ENCODE peak calls at places on chromosomes 3 and 15, in nine cellular contexts. One of them, this sample, is unnamed.

GRCh38 chr3:10693457-10693856 is 122.6 kb upstream of the SLC6A11 start:
- DNase-seq in psoas muscle: no peak
- DNase-seq in CD4-positive, alpha-beta memory T cell: no peak
- DNase-seq in A549: no peak
- DNase-seq in esophagus muscularis mucosa: no peak
- DNase-seq in gastrocnemius medialis: no peak
- DNase-seq in astrocyte: no peak
- DNase-seq in right cardiac atrium: no peak
- DNase-seq in ovary: no peak
- DNase-seq in this sample: no peak

GRCh38 chr3:133980035-133980434 is 49.7 kb downstream of the SLCO2A1 start:
- DNase-seq in psoas muscle: no peak
- DNase-seq in CD4-positive, alpha-beta memory T cell: no peak
- DNase-seq in A549: no peak
- DNase-seq in esophagus muscularis mucosa: no peak
- DNase-seq in gastrocnemius medialis: no peak
- DNase-seq in astrocyte: no peak
- DNase-seq in right cardiac atrium: no peak
- DNase-seq in ovary: no peak
- DNase-seq in this sample: no peak

GRCh38 chr3:114756506-114757279 is 390.4 kb downstream of the ZBTB20 start:
- DNase-seq in psoas muscle: no peak
- DNase-seq in CD4-positive, alpha-beta memory T cell: no peak
- DNase-seq in A549: no peak
- DNase-seq in esophagus muscularis mucosa: no peak
- DNase-seq in gastrocnemius medialis: no peak
- DNase-seq in astrocyte: peak; percentile 38
- DNase-seq in right cardiac atrium: no peak
- DNase-seq in ovary: no peak
- DNase-seq in this sample: peak; percentile 24

GRCh38 chr3:141926929-141927328 is 50.5 kb downstream of the ATP1B3 start:
- DNase-seq in psoas muscle: no peak
- DNase-seq in CD4-positive, alpha-beta memory T cell: no peak
- DNase-seq in A549: no peak
- DNase-seq in esophagus muscularis mucosa: no peak
- DNase-seq in gastrocnemius medialis: no peak
- DNase-seq in astrocyte: no peak
- DNase-seq in right cardiac atrium: peak; percentile 65
- DNase-seq in ovary: peak; percentile 24
- DNase-seq in this sample: no peak

GRCh38 chr15:75644376-75644775 is 3.3 kb upstream of the SNX33 start:
- DNase-seq in psoas muscle: peak; percentile 6
- DNase-seq in CD4-positive, alpha-beta memory T cell: no peak
- DNase-seq in A549: no peak
- DNase-seq in esophagus muscularis mucosa: no peak
- DNase-seq in gastrocnemius medialis: no peak
- DNase-seq in astrocyte: no peak
- DNase-seq in right cardiac atrium: no peak
- DNase-seq in ovary: no peak
- DNase-seq in this sample: no peak

GRCh38 chr15:67941643-67942315 is 101.9 kb upstream of the RNU6-1 start:
- DNase-seq in psoas muscle: no peak
- DNase-seq in CD4-positive, alpha-beta memory T cell: no peak
- DNase-seq in A549: no peak
- DNase-seq in esophagus muscularis mucosa: no peak
- DNase-seq in gastrocnemius medialis: no peak
- DNase-seq in astrocyte: peak; percentile 35
- DNase-seq in right cardiac atrium: no peak
- DNase-seq in ovary: no peak
- DNase-seq in this sample: no peak

GRCh38 chr3:73498764-73499622 is 125.7 kb downstream of the PDZRN3 start:
- DNase-seq in psoas muscle: peak; percentile 45
- DNase-seq in CD4-positive, alpha-beta memory T cell: no peak
- DNase-seq in A549: no peak
- DNase-seq in esophagus muscularis mucosa: peak; percentile 91
- DNase-seq in gastrocnemius medialis: no peak
- DNase-seq in astrocyte: peak; percentile 63
- DNase-seq in right cardiac atrium: no peak
- DNase-seq in ovary: no peak
- DNase-seq in this sample: no peak

GRCh38 chr3:16186081-16186480 is 11.6 kb downstream of the GALNT15 start:
- DNase-seq in psoas muscle: no peak
- DNase-seq in CD4-positive, alpha-beta memory T cell: no peak
- DNase-seq in A549: no peak
- DNase-seq in esophagus muscularis mucosa: no peak
- DNase-seq in gastrocnemius medialis: no peak
- DNase-seq in astrocyte: no peak
- DNase-seq in right cardiac atrium: no peak
- DNase-seq in ovary: no peak
- DNase-seq in this sample: no peak

GRCh38 chr3:186189492-186189891 is 80.6 kb upstream of the ETV5 start:
- DNase-seq in psoas muscle: no peak
- DNase-seq in CD4-positive, alpha-beta memory T cell: no peak
- DNase-seq in A549: no peak
- DNase-seq in esophagus muscularis mucosa: no peak
- DNase-seq in gastrocnemius medialis: no peak
- DNase-seq in astrocyte: no peak
- DNase-seq in right cardiac atrium: no peak
- DNase-seq in ovary: no peak
- DNase-seq in this sample: no peak

GRCh38 chr15:27214032-27214431 is 243.1 kb downstream of the GABRG3 start:
- DNase-seq in psoas muscle: no peak
- DNase-seq in CD4-positive, alpha-beta memory T cell: no peak
- DNase-seq in A549: no peak
- DNase-seq in esophagus muscularis mucosa: no peak
- DNase-seq in gastrocnemius medialis: no peak
- DNase-seq in astrocyte: no peak
- DNase-seq in right cardiac atrium: no peak
- DNase-seq in ovary: no peak
- DNase-seq in this sample: no peak

GRCh38 chr15:69748131-69748530 is 295.5 kb downstream of the RPLP1 start:
- DNase-seq in psoas muscle: no peak
- DNase-seq in CD4-positive, alpha-beta memory T cell: no peak
- DNase-seq in A549: no peak
- DNase-seq in esophagus muscularis mucosa: no peak
- DNase-seq in gastrocnemius medialis: no peak
- DNase-seq in astrocyte: no peak
- DNase-seq in right cardiac atrium: no peak
- DNase-seq in ovary: no peak
- DNase-seq in this sample: no peak

GRCh38 chr3:115623414-115623868 is at the start of gene GAP43:
- DNase-seq in psoas muscle: peak; percentile 48
- DNase-seq in CD4-positive, alpha-beta memory T cell: no peak
- DNase-seq in A549: peak; percentile 8
- DNase-seq in esophagus muscularis mucosa: no peak
- DNase-seq in gastrocnemius medialis: no peak
- DNase-seq in astrocyte: peak; percentile 96
- DNase-seq in right cardiac atrium: peak; percentile 39
- DNase-seq in ovary: peak; percentile 22
- DNase-seq in this sample: no peak

GRCh38 chr3:55826731-55827496 is 339.8 kb upstream of the WNT5A start:
- DNase-seq in psoas muscle: no peak
- DNase-seq in CD4-positive, alpha-beta memory T cell: no peak
- DNase-seq in A549: no peak
- DNase-seq in esophagus muscularis mucosa: no peak
- DNase-seq in gastrocnemius medialis: no peak
- DNase-seq in astrocyte: peak; percentile 52
- DNase-seq in right cardiac atrium: no peak
- DNase-seq in ovary: no peak
- DNase-seq in this sample: no peak

GRCh38 chr15:70906842-70907241 is 14.2 kb downstream of the LRRC49 start:
- DNase-seq in psoas muscle: no peak
- DNase-seq in CD4-positive, alpha-beta memory T cell: no peak
- DNase-seq in A549: no peak
- DNase-seq in esophagus muscularis mucosa: no peak
- DNase-seq in gastrocnemius medialis: no peak
- DNase-seq in astrocyte: peak; percentile 46
- DNase-seq in right cardiac atrium: no peak
- DNase-seq in ovary: no peak
- DNase-seq in this sample: no peak

GRCh38 chr3:101950985-101951733 is 101.8 kb downstream of the NFKBIZ start:
- DNase-seq in psoas muscle: no peak
- DNase-seq in CD4-positive, alpha-beta memory T cell: no peak
- DNase-seq in A549: no peak
- DNase-seq in esophagus muscularis mucosa: no peak
- DNase-seq in gastrocnemius medialis: no peak
- DNase-seq in astrocyte: no peak
- DNase-seq in right cardiac atrium: no peak
- DNase-seq in ovary: no peak
- DNase-seq in this sample: no peak

GRCh38 chr3:107377151-107377550 is at the start of gene CCDC54:
- DNase-seq in psoas muscle: no peak
- DNase-seq in CD4-positive, alpha-beta memory T cell: no peak
- DNase-seq in A549: no peak
- DNase-seq in esophagus muscularis mucosa: no peak
- DNase-seq in gastrocnemius medialis: no peak
- DNase-seq in astrocyte: no peak
- DNase-seq in right cardiac atrium: no peak
- DNase-seq in ovary: no peak
- DNase-seq in this sample: no peak

GRCh38 chr15:29835301-29835700 is 13.0 kb upstream of the TJP1 start:
- DNase-seq in psoas muscle: no peak
- DNase-seq in CD4-positive, alpha-beta memory T cell: no peak
- DNase-seq in A549: no peak
- DNase-seq in esophagus muscularis mucosa: no peak
- DNase-seq in gastrocnemius medialis: no peak
- DNase-seq in astrocyte: no peak
- DNase-seq in right cardiac atrium: peak; percentile 42
- DNase-seq in ovary: no peak
- DNase-seq in this sample: no peak

GRCh38 chr15:98830034-98830634 is 177.5 kb downstream of the PGPEP1L start:
- DNase-seq in psoas muscle: no peak
- DNase-seq in CD4-positive, alpha-beta memory T cell: no peak
- DNase-seq in A549: no peak
- DNase-seq in esophagus muscularis mucosa: no peak
- DNase-seq in gastrocnemius medialis: no peak
- DNase-seq in astrocyte: no peak
- DNase-seq in right cardiac atrium: no peak
- DNase-seq in ovary: no peak
- DNase-seq in this sample: no peak

GRCh38 chr3:155619118-155619915 is 125.6 kb downstream of the PLCH1 start:
- DNase-seq in psoas muscle: no peak
- DNase-seq in CD4-positive, alpha-beta memory T cell: no peak
- DNase-seq in A549: no peak
- DNase-seq in esophagus muscularis mucosa: no peak
- DNase-seq in gastrocnemius medialis: no peak
- DNase-seq in astrocyte: no peak
- DNase-seq in right cardiac atrium: no peak
- DNase-seq in ovary: no peak
- DNase-seq in this sample: no peak

GRCh38 chr3:159929181-159929893 is 59.3 kb upstream of the IL12A start:
- DNase-seq in psoas muscle: peak; percentile 52
- DNase-seq in CD4-positive, alpha-beta memory T cell: no peak
- DNase-seq in A549: peak; percentile 44
- DNase-seq in esophagus muscularis mucosa: peak; percentile 83
- DNase-seq in gastrocnemius medialis: no peak
- DNase-seq in astrocyte: peak; percentile 71
- DNase-seq in right cardiac atrium: peak; percentile 31
- DNase-seq in ovary: no peak
- DNase-seq in this sample: no peak

GRCh38 chr15:93719941-93720351 is 511.4 kb upstream of the MCTP2 start:
- DNase-seq in psoas muscle: no peak
- DNase-seq in CD4-positive, alpha-beta memory T cell: no peak
- DNase-seq in A549: no peak
- DNase-seq in esophagus muscularis mucosa: no peak
- DNase-seq in gastrocnemius medialis: no peak
- DNase-seq in astrocyte: peak; percentile 52
- DNase-seq in right cardiac atrium: no peak
- DNase-seq in ovary: no peak
- DNase-seq in this sample: no peak

GRCh38 chr3:78610462-78611125 is 1157.2 kb downstream of the ROBO1 start:
- DNase-seq in psoas muscle: no peak
- DNase-seq in CD4-positive, alpha-beta memory T cell: no peak
- DNase-seq in A549: no peak
- DNase-seq in esophagus muscularis mucosa: no peak
- DNase-seq in gastrocnemius medialis: no peak
- DNase-seq in astrocyte: peak; percentile 6
- DNase-seq in right cardiac atrium: no peak
- DNase-seq in ovary: no peak
- DNase-seq in this sample: no peak

DNA sequence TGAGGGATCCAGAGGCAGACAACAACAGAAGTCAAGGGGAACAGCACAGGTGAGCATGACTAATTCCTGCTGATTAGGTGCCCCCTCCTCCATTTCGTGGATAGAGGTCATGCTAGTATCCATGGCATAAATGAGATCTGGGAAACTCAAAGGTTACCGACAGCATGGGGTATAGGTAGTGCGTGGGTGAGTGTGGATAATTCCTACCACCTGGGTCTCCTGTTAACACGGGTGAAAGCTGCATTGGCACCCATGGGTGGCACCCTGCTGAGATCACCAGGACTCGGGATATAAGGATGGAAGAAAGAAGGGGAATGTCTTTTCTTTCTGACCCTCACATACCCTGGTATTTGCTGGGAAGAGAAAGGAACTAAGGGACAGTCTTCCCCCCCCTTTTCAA is 14.4 kb upstream of the CHST2 start:
- DNase-seq in psoas muscle: no peak
- DNase-seq in CD4-positive, alpha-beta memory T cell: no peak
- DNase-seq in A549: no peak
- DNase-seq in esophagus muscularis mucosa: no peak
- DNase-seq in gastrocnemius medialis: no peak
- DNase-seq in astrocyte: no peak
- DNase-seq in right cardiac atrium: no peak
- DNase-seq in ovary: no peak
- DNase-seq in this sample: no peak
- H3K4me3 ChIP-seq in psoas muscle: no peak overlapping the region
- H3K4me3 ChIP-seq in CD4-positive, alpha-beta memory T cell: no peak overlapping the region
- H3K4me3 ChIP-seq in A549: no peak overlapping the region
- H3K4me3 ChIP-seq in esophagus muscularis mucosa: no peak overlapping the region
- H3K4me3 ChIP-seq in gastrocnemius medialis: no peak overlapping the region
- H3K4me3 ChIP-seq in astrocyte: no peak overlapping the region
- H3K4me3 ChIP-seq in right cardiac atrium: no peak overlapping the region
- H3K4me3 ChIP-seq in ovary: no peak overlapping the region
- H3K4me3 ChIP-seq in this sample: no peak overlapping the region

GRCh38 chr15:84983711-84984110 is 2.1 kb downstream of the PDE8A start:
- DNase-seq in psoas muscle: no peak
- DNase-seq in CD4-positive, alpha-beta memory T cell: no peak
- DNase-seq in A549: no peak
- DNase-seq in esophagus muscularis mucosa: no peak
- DNase-seq in gastrocnemius medialis: no peak
- DNase-seq in astrocyte: no peak
- DNase-seq in right cardiac atrium: no peak
- DNase-seq in ovary: no peak
- DNase-seq in this sample: no peak
- H3K4me3 ChIP-seq in psoas muscle: peak overlapping the region; percentile 93
- H3K4me3 ChIP-seq in CD4-positive, alpha-beta memory T cell: no peak overlapping the region
- H3K4me3 ChIP-seq in A549: peak overlapping the region; percentile 91
- H3K4me3 ChIP-seq in esophagus muscularis mucosa: peak overlapping the region; percentile 80
- H3K4me3 ChIP-seq in gastrocnemius medialis: no peak overlapping the region
- H3K4me3 ChIP-seq in astrocyte: no peak overlapping the region
- H3K4me3 ChIP-seq in right cardiac atrium: peak overlapping the region; percentile 85
- H3K4me3 ChIP-seq in ovary: no peak overlapping the region
- H3K4me3 ChIP-seq in this sample: no peak overlapping the region

GRCh38 chr3:178841011-178841410 is 230.6 kb downstream of the ZMAT3 start:
- DNase-seq in psoas muscle: no peak
- DNase-seq in CD4-positive, alpha-beta memory T cell: no peak
- DNase-seq in A549: no peak
- DNase-seq in esophagus muscularis mucosa: no peak
- DNase-seq in gastrocnemius medialis: no peak
- DNase-seq in astrocyte: no peak
- DNase-seq in right cardiac atrium: no peak
- DNase-seq in ovary: no peak
- DNase-seq in this sample: no peak
- H3K4me3 ChIP-seq in psoas muscle: no peak overlapping the region
- H3K4me3 ChIP-seq in CD4-positive, alpha-beta memory T cell: no peak overlapping the region
- H3K4me3 ChIP-seq in A549: no peak overlapping the region
- H3K4me3 ChIP-seq in esophagus muscularis mucosa: no peak overlapping the region
- H3K4me3 ChIP-seq in gastrocnemius medialis: no peak overlapping the region
- H3K4me3 ChIP-seq in astrocyte: no peak overlapping the region
- H3K4me3 ChIP-seq in right cardiac atrium: no peak overlapping the region
- H3K4me3 ChIP-seq in ovary: no peak overlapping the region
- H3K4me3 ChIP-seq in this sample: no peak overlapping the region

GRCh38 chr15:40471778-40472130 is 970 bp downstream of the CHST14 start:
- DNase-seq in psoas muscle: no peak
- DNase-seq in CD4-positive, alpha-beta memory T cell: no peak
- DNase-seq in A549: no peak
- DNase-seq in esophagus muscularis mucosa: no peak
- DNase-seq in gastrocnemius medialis: no peak
- DNase-seq in astrocyte: peak; percentile 17
- DNase-seq in right cardiac atrium: no peak
- DNase-seq in ovary: no peak
- DNase-seq in this sample: no peak
- H3K4me3 ChIP-seq in psoas muscle: peak overlapping the region; percentile 72
- H3K4me3 ChIP-seq in CD4-positive, alpha-beta memory T cell: peak overlapping the region; percentile 58
- H3K4me3 ChIP-seq in A549: peak overlapping the region; percentile 96
- H3K4me3 ChIP-seq in esophagus muscularis mucosa: peak overlapping the region; percentile 77
- H3K4me3 ChIP-seq in gastrocnemius medialis: peak overlapping the region; percentile 87
- H3K4me3 ChIP-seq in astrocyte: peak overlapping the region; percentile 73
- H3K4me3 ChIP-seq in right cardiac atrium: peak overlapping the region; percentile 88
- H3K4me3 ChIP-seq in ovary: peak overlapping the region; percentile 69
- H3K4me3 ChIP-seq in this sample: peak overlapping the region; percentile 79